ENCODE peak calls at places on chromosomes 7 and 10, in nine cellular contexts. One of them, this sample, is unnamed.

GRCh38 chr7:25894902-25895791 is 256.9 kb upstream of the NFE2L3 start:
- DNase-seq in mammary epithelial cell: peak; percentile 17
- DNase-seq in fibroblast of pulmonary artery: peak; percentile 10
- DNase-seq in neural progenitor cell: peak; percentile 78
- DNase-seq in Calu3: peak; percentile 91
- DNase-seq in tibial nerve: peak; percentile 41
- DNase-seq in cardiac fibroblast: peak; percentile 11
- DNase-seq in adrenal gland: peak; percentile 68
- DNase-seq in WERI-Rb-1: peak; percentile 66
- DNase-seq in this sample: peak; percentile 65

GRCh38 chr10:71795248-71795647 is 21.9 kb upstream of the VSIR start:
- DNase-seq in fibroblast of pulmonary artery: peak; percentile 50
- DNase-seq in adrenal gland: no peak
- DNase-seq in WERI-Rb-1: no peak
- DNase-seq in neural progenitor cell: peak; percentile 76
- DNase-seq in mammary epithelial cell: no peak
- DNase-seq in Calu3: peak; percentile 49
- DNase-seq in tibial nerve: no peak
- DNase-seq in cardiac fibroblast: peak; percentile 37
- DNase-seq in this sample: no peak

GRCh38 chr7:45031829-45032228 is 31.8 kb downstream of the CCM2 start:
- DNase-seq in Calu3: no peak
- DNase-seq in adrenal gland: no peak
- DNase-seq in mammary epithelial cell: no peak
- DNase-seq in WERI-Rb-1: no peak
- DNase-seq in neural progenitor cell: peak; percentile 26
- DNase-seq in cardiac fibroblast: no peak
- DNase-seq in fibroblast of pulmonary artery: no peak
- DNase-seq in tibial nerve: no peak
- DNase-seq in this sample: no peak

GRCh38 chr10:48332166-48332870 is 25.8 kb downstream of the MAPK8 start:
- DNase-seq in fibroblast of pulmonary artery: no peak
- DNase-seq in Calu3: no peak
- DNase-seq in mammary epithelial cell: peak; percentile 27
- DNase-seq in neural progenitor cell: no peak
- DNase-seq in WERI-Rb-1: no peak
- DNase-seq in tibial nerve: no peak
- DNase-seq in cardiac fibroblast: no peak
- DNase-seq in adrenal gland: no peak
- DNase-seq in this sample: no peak

GRCh38 chr10:95537543-95537930 is 23.6 kb downstream of the SORBS1 start:
- DNase-seq in mammary epithelial cell: peak; percentile 85
- DNase-seq in Calu3: peak; percentile 24
- DNase-seq in adrenal gland: no peak
- DNase-seq in cardiac fibroblast: no peak
- DNase-seq in fibroblast of pulmonary artery: no peak
- DNase-seq in neural progenitor cell: no peak
- DNase-seq in tibial nerve: no peak
- DNase-seq in WERI-Rb-1: no peak
- DNase-seq in this sample: no peak

GRCh38 chr10:129101232-129101980 is 365.6 kb upstream of the MGMT start:
- DNase-seq in WERI-Rb-1: no peak
- DNase-seq in adrenal gland: no peak
- DNase-seq in neural progenitor cell: no peak
- DNase-seq in cardiac fibroblast: no peak
- DNase-seq in fibroblast of pulmonary artery: no peak
- DNase-seq in Calu3: no peak
- DNase-seq in mammary epithelial cell: no peak
- DNase-seq in tibial nerve: no peak
- DNase-seq in this sample: no peak

GRCh38 chr10:8037941-8038894 is 16.3 kb upstream of the GATA3 start:
- DNase-seq in mammary epithelial cell: no peak
- DNase-seq in WERI-Rb-1: no peak
- DNase-seq in neural progenitor cell: peak; percentile 33
- DNase-seq in tibial nerve: no peak
- DNase-seq in fibroblast of pulmonary artery: no peak
- DNase-seq in adrenal gland: no peak
- DNase-seq in cardiac fibroblast: no peak
- DNase-seq in Calu3: no peak
- DNase-seq in this sample: no peak

GRCh38 chr7:51304729-51305128 is 11.9 kb downstream of the COBL start:
- DNase-seq in cardiac fibroblast: no peak
- DNase-seq in fibroblast of pulmonary artery: no peak
- DNase-seq in neural progenitor cell: no peak
- DNase-seq in WERI-Rb-1: no peak
- DNase-seq in Calu3: no peak
- DNase-seq in tibial nerve: no peak
- DNase-seq in mammary epithelial cell: no peak
- DNase-seq in adrenal gland: no peak
- DNase-seq in this sample: no peak

GRCh38 chr7:121576148-121576921 is 180.2 kb upstream of the FAM3C start:
- DNase-seq in tibial nerve: no peak
- DNase-seq in fibroblast of pulmonary artery: no peak
- DNase-seq in neural progenitor cell: peak; percentile 14
- DNase-seq in WERI-Rb-1: no peak
- DNase-seq in cardiac fibroblast: no peak
- DNase-seq in Calu3: no peak
- DNase-seq in mammary epithelial cell: no peak
- DNase-seq in adrenal gland: no peak
- DNase-seq in this sample: no peak

GRCh38 chr7:16661924-16662323 is 15.9 kb downstream of the BZW2 start:
- DNase-seq in adrenal gland: no peak
- DNase-seq in tibial nerve: no peak
- DNase-seq in neural progenitor cell: no peak
- DNase-seq in cardiac fibroblast: no peak
- DNase-seq in Calu3: no peak
- DNase-seq in WERI-Rb-1: no peak
- DNase-seq in fibroblast of pulmonary artery: no peak
- DNase-seq in mammary epithelial cell: no peak
- DNase-seq in this sample: no peak

GRCh38 chr7:103025341-103025740 is 49.3 kb downstream of the FBXL13 start:
- DNase-seq in fibroblast of pulmonary artery: no peak
- DNase-seq in neural progenitor cell: no peak
- DNase-seq in cardiac fibroblast: no peak
- DNase-seq in mammary epithelial cell: no peak
- DNase-seq in tibial nerve: no peak
- DNase-seq in WERI-Rb-1: no peak
- DNase-seq in adrenal gland: no peak
- DNase-seq in Calu3: no peak
- DNase-seq in this sample: no peak

GRCh38 chr7:77570330-77571011 is 33.4 kb downstream of the PTPN12 start:
- DNase-seq in mammary epithelial cell: peak; percentile 57
- DNase-seq in neural progenitor cell: no peak
- DNase-seq in fibroblast of pulmonary artery: peak; percentile 79
- DNase-seq in tibial nerve: no peak
- DNase-seq in cardiac fibroblast: peak; percentile 89
- DNase-seq in adrenal gland: no peak
- DNase-seq in Calu3: no peak
- DNase-seq in WERI-Rb-1: no peak
- DNase-seq in this sample: no peak

GRCh38 chr10:113557389-113558321 is 4.8 kb downstream of the HABP2 start:
- DNase-seq in WERI-Rb-1: peak; percentile 32
- DNase-seq in neural progenitor cell: peak; percentile 60
- DNase-seq in tibial nerve: no peak
- DNase-seq in fibroblast of pulmonary artery: peak; percentile 18
- DNase-seq in mammary epithelial cell: no peak
- DNase-seq in cardiac fibroblast: no peak
- DNase-seq in Calu3: no peak
- DNase-seq in adrenal gland: peak; percentile 44
- DNase-seq in this sample: no peak

GRCh38 chr7:157073335-157073734 is 62.9 kb upstream of the MNX1 start:
- DNase-seq in neural progenitor cell: no peak
- DNase-seq in Calu3: no peak
- DNase-seq in WERI-Rb-1: no peak
- DNase-seq in fibroblast of pulmonary artery: no peak
- DNase-seq in tibial nerve: no peak
- DNase-seq in mammary epithelial cell: no peak
- DNase-seq in cardiac fibroblast: no peak
- DNase-seq in adrenal gland: no peak
- DNase-seq in this sample: no peak

GRCh38 chr7:51949726-51950644 is 633.4 kb upstream of the COBL start:
- DNase-seq in WERI-Rb-1: no peak
- DNase-seq in mammary epithelial cell: no peak
- DNase-seq in tibial nerve: no peak
- DNase-seq in neural progenitor cell: peak; percentile 85
- DNase-seq in fibroblast of pulmonary artery: no peak
- DNase-seq in adrenal gland: no peak
- DNase-seq in cardiac fibroblast: no peak
- DNase-seq in Calu3: no peak
- DNase-seq in this sample: no peak

GRCh38 chr10:78007172-78007571 is 22.1 kb downstream of the POLR3A start:
- DNase-seq in tibial nerve: no peak
- DNase-seq in mammary epithelial cell: no peak
- DNase-seq in fibroblast of pulmonary artery: no peak
- DNase-seq in neural progenitor cell: no peak
- DNase-seq in adrenal gland: no peak
- DNase-seq in Calu3: no peak
- DNase-seq in cardiac fibroblast: no peak
- DNase-seq in WERI-Rb-1: no peak
- DNase-seq in this sample: no peak

GRCh38 chr10:78000956-78001472 is 28.3 kb downstream of the POLR3A start:
- DNase-seq in WERI-Rb-1: no peak
- DNase-seq in neural progenitor cell: no peak
- DNase-seq in Calu3: no peak
- DNase-seq in adrenal gland: no peak
- DNase-seq in fibroblast of pulmonary artery: no peak
- DNase-seq in mammary epithelial cell: no peak
- DNase-seq in tibial nerve: no peak
- DNase-seq in cardiac fibroblast: no peak
- DNase-seq in this sample: no peak

GRCh38 chr10:78004215-78005026 is 24.9 kb downstream of the POLR3A start:
- DNase-seq in neural progenitor cell: no peak
- DNase-seq in mammary epithelial cell: no peak
- DNase-seq in Calu3: no peak
- DNase-seq in tibial nerve: no peak
- DNase-seq in WERI-Rb-1: peak; percentile 54
- DNase-seq in fibroblast of pulmonary artery: no peak
- DNase-seq in adrenal gland: peak; percentile 76
- DNase-seq in cardiac fibroblast: no peak
- DNase-seq in this sample: no peak

GRCh38 chr10:78000206-78000605 is 29.1 kb downstream of the POLR3A start:
- DNase-seq in WERI-Rb-1: no peak
- DNase-seq in mammary epithelial cell: no peak
- DNase-seq in fibroblast of pulmonary artery: no peak
- DNase-seq in cardiac fibroblast: no peak
- DNase-seq in neural progenitor cell: no peak
- DNase-seq in tibial nerve: no peak
- DNase-seq in adrenal gland: no peak
- DNase-seq in Calu3: no peak
- DNase-seq in this sample: no peak

DNA sequence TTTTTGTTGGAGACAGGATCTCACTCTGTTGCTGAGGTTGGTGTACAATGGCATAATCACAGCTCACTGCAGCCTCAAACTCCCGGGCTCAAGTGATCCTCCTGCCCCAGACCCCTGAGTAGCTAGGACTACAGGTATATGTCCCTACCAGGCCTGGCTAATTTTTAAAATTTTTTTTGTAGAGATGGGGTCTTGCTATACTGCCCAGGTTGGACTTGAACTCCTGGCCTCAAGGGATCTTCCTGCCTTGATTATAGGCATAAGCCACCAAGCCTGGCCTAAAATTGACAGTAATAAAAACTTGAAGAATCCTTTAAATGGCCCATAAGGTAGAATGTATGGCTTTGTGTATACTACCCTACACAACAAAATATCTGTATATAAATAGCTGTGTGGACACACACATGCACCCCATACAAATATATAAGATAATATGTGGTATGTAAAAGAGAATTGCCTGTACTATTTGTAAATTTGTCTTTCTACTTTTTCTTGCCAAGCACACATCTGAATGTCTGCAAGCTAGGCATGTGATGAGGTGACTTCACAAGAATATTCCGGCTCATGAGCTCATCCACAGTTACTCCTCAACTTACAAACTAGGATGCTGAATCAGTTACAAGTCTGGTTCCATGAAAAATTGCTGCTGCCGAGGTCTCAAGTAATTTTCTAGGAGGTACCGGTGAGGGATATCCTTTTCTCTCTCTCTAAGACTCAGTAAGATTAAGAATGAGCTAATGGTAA is 26.6 kb downstream of the POLR3A start:
- DNase-seq in cardiac fibroblast: no peak
- DNase-seq in mammary epithelial cell: no peak
- DNase-seq in adrenal gland: no peak
- DNase-seq in fibroblast of pulmonary artery: no peak
- DNase-seq in Calu3: no peak
- DNase-seq in tibial nerve: no peak
- DNase-seq in WERI-Rb-1: no peak
- DNase-seq in neural progenitor cell: no peak
- DNase-seq in this sample: no peak
- TF ChIP-seq CTCF in cardiac fibroblast: no peak
- TF ChIP-seq CTCF in mammary epithelial cell: no peak
- TF ChIP-seq CTCF in adrenal gland: no peak
- TF ChIP-seq CTCF in fibroblast of pulmonary artery: no peak
- TF ChIP-seq CTCF in Calu3: no peak
- TF ChIP-seq CTCF in tibial nerve: no peak
- TF ChIP-seq CTCF in WERI-Rb-1: no peak
- TF ChIP-seq CTCF in neural progenitor cell: no peak
- TF ChIP-seq CTCF in this sample: no peak

DNA sequence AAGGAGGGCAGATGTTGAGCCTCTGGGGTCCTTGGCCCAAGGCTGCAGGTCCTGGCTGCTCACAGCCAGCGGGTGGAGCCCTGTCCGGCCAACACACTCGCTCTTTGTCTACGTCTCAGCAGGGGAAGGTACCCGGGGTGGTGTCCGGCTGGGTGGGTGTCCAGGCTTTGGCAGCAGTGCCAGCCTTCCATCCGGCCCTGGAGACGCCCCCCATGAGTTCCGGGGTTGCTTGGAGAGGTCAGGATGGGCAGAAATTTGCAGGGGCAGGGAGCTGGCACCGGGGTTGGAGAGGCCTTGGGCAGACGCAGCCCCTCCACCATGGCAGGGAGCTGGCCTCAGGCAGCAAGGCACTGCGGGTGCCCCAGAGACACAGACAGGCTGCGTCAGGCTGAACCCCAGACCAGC is 42.2 kb upstream of the ELN start:
- DNase-seq in neural progenitor cell: no peak
- DNase-seq in adrenal gland: no peak
- DNase-seq in fibroblast of pulmonary artery: no peak
- DNase-seq in tibial nerve: no peak
- DNase-seq in mammary epithelial cell: no peak
- DNase-seq in WERI-Rb-1: peak; percentile 64
- DNase-seq in Calu3: no peak
- DNase-seq in cardiac fibroblast: no peak
- DNase-seq in this sample: no peak
- TF ChIP-seq CTCF in neural progenitor cell: no peak
- TF ChIP-seq CTCF in adrenal gland: no peak
- TF ChIP-seq CTCF in fibroblast of pulmonary artery: no peak
- TF ChIP-seq CTCF in tibial nerve: no peak
- TF ChIP-seq CTCF in mammary epithelial cell: no peak
- TF ChIP-seq CTCF in WERI-Rb-1: peak; percentile 65
- TF ChIP-seq CTCF in Calu3: no peak
- TF ChIP-seq CTCF in cardiac fibroblast: no peak
- TF ChIP-seq CTCF in this sample: no peak

GRCh38 chr7:47938574-47939165 is 9.6 kb downstream of the PKD1L1 start:
- DNase-seq in mammary epithelial cell: no peak
- DNase-seq in cardiac fibroblast: peak; percentile 23
- DNase-seq in neural progenitor cell: no peak
- DNase-seq in fibroblast of pulmonary artery: no peak
- DNase-seq in WERI-Rb-1: no peak
- DNase-seq in Calu3: no peak
- DNase-seq in tibial nerve: no peak
- DNase-seq in adrenal gland: no peak
- DNase-seq in this sample: no peak
- TF ChIP-seq CTCF in mammary epithelial cell: no peak
- TF ChIP-seq CTCF in cardiac fibroblast: no peak
- TF ChIP-seq CTCF in neural progenitor cell: peak; percentile 33
- TF ChIP-seq CTCF in fibroblast of pulmonary artery: no peak
- TF ChIP-seq CTCF in WERI-Rb-1: no peak
- TF ChIP-seq CTCF in Calu3: no peak
- TF ChIP-seq CTCF in tibial nerve: no peak
- TF ChIP-seq CTCF in adrenal gland: no peak
- TF ChIP-seq CTCF in this sample: peak; percentile 17

GRCh38 chr10:99370993-99371392 is 41.8 kb downstream of the CNNM1 start:
- DNase-seq in tibial nerve: no peak
- DNase-seq in WERI-Rb-1: peak; percentile 19
- DNase-seq in mammary epithelial cell: peak; percentile 25
- DNase-seq in adrenal gland: no peak
- DNase-seq in fibroblast of pulmonary artery: peak; percentile 32
- DNase-seq in neural progenitor cell: peak; percentile 55
- DNase-seq in Calu3: peak; percentile 20
- DNase-seq in cardiac fibroblast: peak; percentile 41
- DNase-seq in this sample: peak; percentile 50
- TF ChIP-seq CTCF in tibial nerve: no peak
- TF ChIP-seq CTCF in WERI-Rb-1: peak; percentile 56
- TF ChIP-seq CTCF in mammary epithelial cell: peak; percentile 46
- TF ChIP-seq CTCF in adrenal gland: peak; percentile 9
- TF ChIP-seq CTCF in fibroblast of pulmonary artery: peak; percentile 41
- TF ChIP-seq CTCF in neural progenitor cell: peak; percentile 57
- TF ChIP-seq CTCF in Calu3: peak; percentile 29
- TF ChIP-seq CTCF in cardiac fibroblast: peak; percentile 39
- TF ChIP-seq CTCF in this sample: peak; percentile 36

This sample was measured in GM13977.